ENCODE peak calls at places on chromosome 14, in four cellular contexts. R, O, N and S are unnamed samples.

GRCh38 chr14:33551963-33552362 is 398.9 kb downstream of the EGLN3 start:
- DNase-seq in O (no peak), N (no peak), R (no peak), S (no peak)

GRCh38 chr14:56170028-56170427 is 51.8 kb downstream of the PELI2 start:
- DNase-seq in R (no peak), N (peak; percentile 36), O (no peak), S (no peak)

GRCh38 chr14:68016243-68016914 is 196.8 kb downstream of the RAD51B start:
- DNase-seq in R (no peak), N (peak; percentile 67), O (no peak), S (no peak)

GRCh38 chr14:80522936-80523335 is 311.6 kb upstream of the DIO2 start:
- DNase-seq in N (no peak), O (no peak), R (no peak), S (no peak)

GRCh38 chr14:36716614-36717184 is 55.0 kb downstream of the PAX9 start:
- DNase-seq in N (no peak), R (no peak), O (no peak), S (no peak)

GRCh38 chr14:61183486-61183885 is 97.7 kb downstream of the TMEM30B start:
- DNase-seq in O (no peak), R (no peak), N (peak; percentile 43), S (no peak)

GRCh38 chr14:90664911-90665695 is 151.1 kb downstream of the TTC7B start:
- DNase-seq in R (no peak), O (no peak), N (no peak), S (no peak)

GRCh38 chr14:59139324-59139723 is 49.1 kb upstream of the DAAM1 start:
- DNase-seq in N (no peak), R (no peak), O (no peak), S (no peak)

GRCh38 chr14:29724991-29725390 is 202.7 kb downstream of the PRKD1 start:
- DNase-seq in O (no peak), R (no peak), N (peak; percentile 49), S (no peak)

GRCh38 chr14:101235872-101236221 is 325.4 kb upstream of the DIO3 start:
- DNase-seq in N (no peak), R (no peak), O (no peak), S (no peak)

GRCh38 chr14:57847096-57847495 is 18.8 kb downstream of the SLC35F4 start:
- DNase-seq in O (no peak), R (no peak), N (peak; percentile 37), S (no peak)

GRCh38 chr14:25308244-25308643 is 258.3 kb upstream of the STXBP6 start:
- DNase-seq in N (no peak), O (no peak), R (peak; percentile 51), S (no peak)
- H3K9me3 ChIP-seq in N (no peaks in the 10 kb centered on the region), O (peaks cover 5% of the 10 kb centered on the region), R (no peaks in the 10 kb centered on the region), S (no peaks in the 10 kb centered on the region)

DNA sequence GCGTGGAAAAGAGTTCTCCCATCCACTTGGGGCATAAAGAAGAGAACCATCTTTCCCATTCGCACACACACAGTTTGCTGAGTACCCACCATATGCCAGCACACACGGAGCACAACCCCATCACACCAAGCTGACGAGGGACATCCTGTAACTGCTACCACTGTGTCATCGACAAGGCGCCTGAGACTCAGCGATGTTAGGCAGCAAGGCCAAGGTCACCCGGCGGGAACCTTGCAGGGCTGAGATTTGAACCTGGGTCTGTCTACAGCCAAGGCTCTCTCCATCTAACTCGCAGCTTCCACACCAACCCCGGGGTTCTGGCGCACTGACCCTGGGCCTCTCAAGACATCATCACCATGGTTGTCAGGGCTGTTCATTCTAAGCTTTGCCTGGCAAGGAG is 60.0 kb downstream of the CCDC85C start:
- DNase-seq in R (no peak), O (no peak), N (no peak), S (no peak)
- H3K9me3 ChIP-seq in R (no peaks in the 10 kb centered on the region), O (no peaks in the 10 kb centered on the region), N (no peaks in the 10 kb centered on the region), S (no peaks in the 10 kb centered on the region)

DNA sequence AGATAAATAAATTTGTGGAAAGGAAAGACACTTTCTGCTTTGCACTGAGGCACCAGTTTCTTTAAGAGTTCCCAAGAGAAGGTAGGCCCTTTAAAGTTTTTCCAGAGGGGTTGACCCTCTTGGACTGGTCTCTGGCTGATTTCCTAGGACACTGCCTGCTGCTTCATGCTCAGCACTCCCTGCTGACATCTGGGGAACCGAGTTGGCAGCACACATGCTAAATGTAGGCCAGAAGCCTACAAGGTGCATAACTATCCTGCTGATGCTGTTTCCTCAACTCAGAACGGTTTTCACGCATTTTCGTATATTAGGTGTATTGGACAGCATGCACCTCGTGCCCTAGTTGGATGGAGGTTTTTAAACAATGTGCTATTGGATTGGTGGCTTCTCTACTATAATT is 887.2 kb upstream of the SEL1L start:
- DNase-seq in O (no peak), R (no peak), N (no peak), S (no peak)
- H3K9me3 ChIP-seq in O (peaks cover 55% of the 10 kb centered on the region), R (peaks cover 6% of the 10 kb centered on the region), N (no peaks in the 10 kb centered on the region), S (no peaks in the 10 kb centered on the region)

GRCh38 chr14:105901226-105901625 is 374.8 kb downstream of the TMEM121 start:
- DNase-seq in R (no peak), O (no peak), N (no peak), S (no peak)
- H3K9me3 ChIP-seq in R (no peaks in the 10 kb centered on the region), O (no peaks in the 10 kb centered on the region), N (no peaks in the 10 kb centered on the region), S (no peaks in the 10 kb centered on the region)

GRCh38 chr14:74988993-74989392 is 13.7 kb upstream of the EIF2B2 start:
- DNase-seq in N (no peak), O (no peak), R (no peak), S (no peak)
- H3K9me3 ChIP-seq in N (no peaks in the 10 kb centered on the region), O (no peaks in the 10 kb centered on the region), R (no peaks in the 10 kb centered on the region), S (no peaks in the 10 kb centered on the region)